ENCODE peak calls at places on chromosomes 16 and 17, in eight cellular contexts. X is A549, Y is tibial nerve, W is transverse colon, S is ovary, P is H1, U is stomach, T is SK-N-SH. R is an unnamed sample.

GRCh38 chr17:41775394-41776226 is 10.9 kb downstream of the JUP start:
- DNase-seq in X (peak), Y (no peak), U (no peak), W (peak), T (no peak), P (no peak), S (no peak), R (no peak)

GRCh38 chr17:4573682-4574081 is 10.6 kb upstream of the SMTNL2 start:
- DNase-seq in U (no peak), P (no peak), X (peak), S (no peak), Y (no peak), T (no peak), W (no peak), R (no peak)

GRCh38 chr16:84795338-84796053 is 24.3 kb upstream of the CRISPLD2 start:
- DNase-seq in P (no peak), U (peak), S (peak), Y (peak), T (no peak), X (no peak), W (peak), R (peak)

GRCh38 chr17:43683928-43684653 is 22.4 kb upstream of the MEOX1 start:
- DNase-seq in S (no peak), T (no peak), P (no peak), Y (no peak), W (no peak), X (no peak), U (no peak), R (no peak)

GRCh38 chr16:72794319-72794718 is 253.6 kb downstream of the ZFHX3 start:
- DNase-seq in W (no peak), X (no peak), Y (no peak), U (no peak), P (no peak), T (no peak), S (no peak), R (no peak)

GRCh38 chr17:6483507-6483906 is 39.3 kb downstream of the PIMREG start:
- DNase-seq in W (no peak), U (no peak), Y (no peak), P (no peak), S (no peak), T (no peak), X (no peak), R (no peak)

GRCh38 chr16:52547001-52547833 is at the start of gene TOX3:
- DNase-seq in P (no peak), X (no peak), U (peak), T (peak), Y (no peak), S (no peak), W (peak), R (no peak)

GRCh38 chr17:39627717-39628516 is 1.2 kb downstream of the PPP1R1B start:
- DNase-seq in X (no peak), T (no peak), P (no peak), S (no peak), W (peak), Y (no peak), U (no peak), R (no peak)

GRCh38 chr16:14172200-14172805 is 101.2 kb downstream of the MRTFB start:
- DNase-seq in W (no peak), S (no peak), Y (no peak), U (no peak), T (no peak), X (no peak), P (no peak), R (no peak)

GRCh38 chr16:80759419-80760162 is 44.8 kb downstream of the CDYL2 start:
- DNase-seq in U (no peak), P (no peak), S (no peak), X (no peak), T (no peak), Y (no peak), W (no peak), R (no peak)

GRCh38 chr17:52233176-52233575 is 74.7 kb upstream of the CA10 start:
- DNase-seq in Y (no peak), U (no peak), W (no peak), T (no peak), P (no peak), S (no peak), X (no peak), R (no peak)

GRCh38 chr17:65532491-65532890 is 29.0 kb downstream of the AXIN2 start:
- DNase-seq in Y (no peak), S (peak), P (no peak), X (no peak), U (no peak), W (no peak), T (no peak), R (no peak)

GRCh38 chr16:71542377-71542776 is 16.2 kb downstream of the CHST4 start:
- DNase-seq in U (peak), W (peak), T (peak), Y (peak), X (peak), S (no peak), P (no peak), R (no peak)

GRCh38 chr16:52050418-52050817 is 496.5 kb downstream of the TOX3 start:
- DNase-seq in U (no peak), P (no peak), T (no peak), S (no peak), W (no peak), Y (no peak), X (no peak), R (no peak)

GRCh38 chr16:2176047-2176446 is 20.4 kb downstream of the CASKIN1 start:
- DNase-seq in U (no peak), T (no peak), Y (no peak), S (no peak), P (no peak), W (no peak), X (no peak), R (no peak)

GRCh38 chr17:52390422-52390821 is 231.9 kb upstream of the CA10 start:
- DNase-seq in W (no peak), Y (no peak), P (no peak), U (no peak), T (no peak), X (no peak), S (no peak), R (no peak)

GRCh38 chr16:14306485-14307058 is 235.5 kb downstream of the MRTFB start:
- DNase-seq in Y (no peak), U (no peak), X (no peak), T (no peak), W (no peak), P (no peak), S (no peak), R (no peak)

GRCh38 chr16:54244061-54244886 is 42.3 kb downstream of the IRX3 start:
- DNase-seq in X (no peak), S (no peak), T (no peak), U (no peak), P (no peak), W (no peak), Y (no peak), R (no peak)

GRCh38 chr16:67546761-67547422 is 15.4 kb upstream of the CTCF start:
- DNase-seq in W (peak), Y (peak), T (peak), X (peak), P (peak), U (peak), S (peak), R (peak)

GRCh38 chr17:75116681-75117080 is 6.9 kb downstream of the ARMC7 start:
- DNase-seq in W (no peak), X (no peak), U (no peak), S (no peak), P (no peak), T (no peak), Y (no peak), R (no peak)

GRCh38 chr16:50696126-50696525 is 2.7 kb downstream of the NOD2 start:
- DNase-seq in U (no peak), Y (no peak), S (no peak), P (no peak), W (no peak), T (no peak), X (no peak), R (no peak)

GRCh38 chr17:38469875-38470274 is 41.6 kb downstream of the ARHGAP23 start:
- DNase-seq in Y (no peak), X (no peak), T (no peak), S (no peak), U (no peak), W (no peak), P (no peak), R (no peak)

GRCh38 chr16:57601801-57602478 is 26.5 kb upstream of the ADGRG1 start:
- DNase-seq in X (no peak), Y (no peak), W (no peak), T (no peak), U (no peak), S (no peak), P (no peak), R (no peak)

GRCh38 chr17:64442550-64442971 is 6.4 kb upstream of the MILR1 start:
- DNase-seq in P (no peak), U (no peak), W (no peak), T (no peak), X (peak), S (no peak), Y (no peak), R (no peak)

GRCh38 chr17:3916013-3916696 is at the start of gene P2RX1:
- DNase-seq in X (no peak), W (peak), S (peak), P (no peak), T (no peak), U (peak), Y (no peak), R (no peak)

GRCh38 chr16:5900046-5900445 is 802.5 kb upstream of the EEF2KMT start:
- DNase-seq in X (no peak), S (no peak), W (no peak), T (no peak), Y (no peak), U (no peak), P (no peak), R (no peak)

GRCh38 chr17:39804839-39805238 is 59.3 kb downstream of the IKZF3 start:
- DNase-seq in S (no peak), W (no peak), X (no peak), P (no peak), T (no peak), Y (no peak), U (no peak), R (no peak)

GRCh38 chr17:55237268-55237667 is 27.5 kb upstream of the HLF start:
- DNase-seq in P (no peak), T (no peak), X (no peak), Y (no peak), U (no peak), W (no peak), S (no peak), R (no peak)

GRCh38 chr17:10681866-10682446 is 15.4 kb downstream of the SCO1 start:
- DNase-seq in W (no peak), P (no peak), X (no peak), U (no peak), T (no peak), Y (no peak), S (no peak), R (no peak)

GRCh38 chr17:15308758-15309157 is 32.6 kb downstream of the TEKT3 start:
- DNase-seq in S (no peak), W (no peak), Y (no peak), U (no peak), X (no peak), T (no peak), P (no peak), R (no peak)

GRCh38 chr17:72193395-72194106 is 72.7 kb downstream of the SOX9 start:
- DNase-seq in S (no peak), U (no peak), Y (no peak), W (no peak), P (no peak), X (no peak), T (no peak), R (no peak)

GRCh38 chr16:48386559-48387312 is 1.5 kb upstream of the SIAH1 start:
- DNase-seq in W (peak), T (no peak), U (no peak), P (no peak), S (peak), Y (peak), X (no peak), R (no peak)

GRCh38 chr16:84067640-84068039 is 25.0 kb upstream of the SLC38A8 start:
- DNase-seq in Y (no peak), X (no peak), T (no peak), S (no peak), U (no peak), P (no peak), W (no peak), R (no peak)

GRCh38 chr16:4846503-4846900 is 586 bp downstream of the GLYR1 start:
- DNase-seq in W (peak), P (no peak), U (peak), X (peak), S (peak), Y (peak), T (peak), R (peak)

GRCh38 chr17:36641331-36641876 is 40.0 kb downstream of the MRM1 start:
- DNase-seq in S (no peak), Y (no peak), X (no peak), W (no peak), T (no peak), U (no peak), P (no peak), R (no peak)

GRCh38 chr17:7146115-7146514 is 31.5 kb upstream of the ASGR2 start:
- DNase-seq in T (no peak), S (no peak), W (no peak), P (no peak), U (no peak), Y (no peak), X (no peak), R (no peak)

GRCh38 chr16:55965099-55965498 is 89.9 kb upstream of the CES5A start:
- DNase-seq in X (no peak), S (no peak), P (no peak), W (no peak), Y (no peak), U (no peak), T (no peak), R (no peak)

GRCh38 chr17:74821655-74822328 is 37.9 kb downstream of the GRIN2C start:
- DNase-seq in U (no peak), Y (no peak), P (no peak), X (no peak), T (no peak), S (no peak), W (no peak), R (no peak)

GRCh38 chr16:67456383-67457140 is 24.4 kb downstream of the ATP6V0D1 start:
- DNase-seq in U (peak), T (peak), W (peak), S (peak), Y (no peak), P (no peak), X (peak), R (peak)

DNA sequence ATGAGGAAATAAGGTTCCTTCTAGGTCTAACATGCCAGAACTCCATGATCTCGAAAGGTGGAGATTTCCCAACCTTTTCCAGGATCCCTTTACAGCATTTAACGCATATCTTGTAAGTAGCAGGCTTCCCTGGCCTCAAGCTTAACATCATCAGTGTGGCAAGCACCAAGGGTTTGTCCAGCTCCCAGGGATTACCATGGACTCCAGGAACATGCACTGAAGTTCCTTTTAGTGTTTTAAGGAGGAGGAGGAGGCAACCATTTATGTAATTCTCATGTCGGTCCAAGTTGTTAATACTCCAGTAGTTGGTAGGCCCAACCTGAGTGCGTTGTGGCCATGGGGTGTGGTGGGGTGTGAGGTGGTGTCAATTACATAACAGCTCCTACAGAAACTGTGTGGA is 11.8 kb upstream of the SKAP1 start:
- DNase-seq in U (no peak), Y (no peak), T (no peak), W (no peak), P (no peak), S (no peak), X (no peak), R (no peak)
- H3K4me3 ChIP-seq in U (no peak), Y (no peak), T (no peak), W (no peak), P (no peak), S (no peak), X (no peak), R (no peak)

GRCh38 chr16:85885537-85885936 is 13.4 kb upstream of the IRF8 start:
- DNase-seq in W (no peak), P (no peak), X (no peak), Y (no peak), S (no peak), U (no peak), T (no peak), R (no peak)

GRCh38 chr16:85891776-85892166 is 7.2 kb upstream of the IRF8 start:
- DNase-seq in S (no peak), X (no peak), U (no peak), P (no peak), Y (no peak), T (no peak), W (peak), R (no peak)

GRCh38 chr16:85894266-85894665 is 4.7 kb upstream of the IRF8 start:
- DNase-seq in P (no peak), S (no peak), W (peak), T (no peak), U (no peak), Y (no peak), X (peak), R (no peak)

GRCh38 chr16:85888405-85889331 is 10.3 kb upstream of the IRF8 start:
- DNase-seq in S (no peak), Y (no peak), U (no peak), X (peak), P (no peak), T (no peak), W (no peak), R (no peak)

GRCh38 chr16:85891033-85891775 is 7.8 kb upstream of the IRF8 start:
- DNase-seq in T (no peak), W (no peak), P (no peak), U (peak), S (no peak), X (peak), Y (no peak), R (no peak)
- TF ChIP-seq EP300 in T (no peak), W (no peak), P (no peak), U (no peak), S (no peak), X (no peak), Y (no peak), R (no peak)

DNA sequence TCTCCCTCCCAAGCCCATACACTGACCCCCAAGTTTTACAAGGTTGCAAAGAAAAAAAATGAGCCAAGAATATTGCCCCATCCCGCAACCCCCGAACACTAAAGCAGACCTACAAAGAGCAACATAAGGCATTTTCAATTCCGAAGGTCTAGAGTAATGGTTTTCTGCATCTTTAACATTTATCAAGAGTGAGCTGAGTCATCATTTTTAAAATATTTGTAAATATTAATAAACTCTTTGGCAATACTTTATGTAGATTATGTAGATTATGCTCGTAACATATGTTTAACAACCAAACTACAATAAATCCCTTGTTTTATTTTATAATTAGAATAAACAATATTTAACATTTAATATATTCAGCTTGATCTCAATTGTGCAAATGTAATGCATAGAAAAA is 1.4 kb downstream of the ZNF624 start:
- DNase-seq in T (no peak), U (no peak), W (no peak), S (no peak), P (no peak), X (no peak), Y (no peak), R (no peak)
- H3K4me3 ChIP-seq in T (no peak), U (no peak), W (no peak), S (no peak), P (no peak), X (peak), Y (no peak), R (no peak)

GRCh38 chr17:50184611-50185398 is 16.6 kb downstream of the COL1A1 start:
- DNase-seq in W (peak), S (peak), P (no peak), X (no peak), U (no peak), Y (peak), T (no peak), R (peak)
- TF ChIP-seq EP300 in W (no peak), S (no peak), P (no peak), X (no peak), U (no peak), Y (no peak), T (no peak), R (no peak)

GRCh38 chr17:77318491-77319210 is 177.9 kb downstream of the SEC14L1 start:
- DNase-seq in X (peak), T (peak), U (peak), Y (no peak), P (no peak), W (peak), S (peak), R (peak)
- H3K4me3 ChIP-seq in X (peak), T (no peak), U (peak), Y (peak), P (no peak), W (peak), S (peak), R (peak)

DNA sequence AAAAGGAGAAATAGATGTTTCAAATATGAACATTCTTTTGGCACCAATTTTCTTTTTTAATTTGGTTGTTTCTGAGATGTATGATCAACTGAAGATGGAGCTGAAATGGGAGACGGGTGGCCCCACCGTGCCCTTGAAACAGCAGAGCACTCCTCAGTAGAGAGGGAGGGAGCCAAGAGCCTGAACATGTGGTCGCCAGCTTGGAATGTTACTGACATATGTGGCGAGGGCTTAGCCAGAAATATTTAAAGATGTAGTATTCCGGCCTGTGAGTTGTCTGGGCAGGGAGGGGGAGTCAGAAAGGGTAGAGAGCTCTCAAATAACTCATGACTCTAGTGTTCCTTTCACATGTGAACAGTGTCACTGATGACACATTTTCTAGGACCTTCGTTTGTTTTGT is 13.3 kb upstream of the MRC2 start:
- DNase-seq in Y (no peak), S (no peak), P (no peak), T (no peak), X (no peak), U (no peak), W (no peak), R (no peak)
- TF ChIP-seq EP300 in Y (no peak), S (no peak), P (no peak), T (no peak), X (no peak), U (no peak), W (no peak), R (no peak)

DNA sequence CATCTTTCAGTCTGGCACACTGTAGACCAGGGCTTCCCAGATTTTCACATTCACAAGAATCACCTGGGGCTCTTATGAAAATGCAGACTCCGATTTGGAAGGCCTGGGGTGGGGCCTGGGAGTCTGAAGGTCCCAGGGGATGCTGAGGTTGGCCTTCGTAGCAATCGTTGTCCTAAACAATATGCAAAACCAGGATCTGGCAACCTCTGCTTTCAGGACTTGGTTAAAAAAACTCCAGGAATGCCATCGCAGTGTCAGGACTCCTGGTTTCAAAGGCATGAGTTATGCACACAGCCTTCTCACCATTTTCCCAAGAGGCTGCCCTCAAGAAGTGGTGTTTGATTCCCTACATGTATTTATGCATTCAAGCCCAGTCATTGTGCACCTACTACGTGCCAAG is 6.7 kb downstream of the CLEC19A start:
- DNase-seq in Y (no peak), S (no peak), U (no peak), X (no peak), T (no peak), W (no peak), P (no peak), R (no peak)
- H3K4me3 ChIP-seq in Y (no peak), S (no peak), U (no peak), X (no peak), T (no peak), W (no peak), P (no peak), R (no peak)

R was measured in suprapubic skin.